ENCODE peak calls at places on chromosomes 2 and 18, in four cellular contexts. G is AG09309, J is AG04450, B is body of pancreas. Q is an unnamed sample.
A peak's percentile ranks its signal among the peaks of the same experiment; 100 is the strongest.

GRCh38 chr2:102111823-102112222 is 30.7 kb upstream of the IL1R1 start:
- DNase-seq in J (no peak), B (no peak), G (no peak), Q (no peak)

GRCh38 chr2:165408191-165408590 is 61.3 kb upstream of the CSRNP3 start:
- DNase-seq in J (no peak), B (no peak), G (peak; percentile 37), Q (no peak)

GRCh38 chr2:33441235-33441810 is 35.1 kb upstream of the RASGRP3 start:
- DNase-seq in J (no peak), B (peak; percentile 25), G (peak; percentile 51), Q (peak; percentile 60)

GRCh38 chr2:192195548-192196418 is 1.1 kb upstream of the TMEFF2 start:
- DNase-seq in J (no peak), B (no peak), G (no peak), Q (no peak)

GRCh38 chr2:240936106-240936505 is 30.0 kb downstream of the CROCC2 start:
- DNase-seq in J (no peak), G (no peak), B (no peak), Q (no peak)

GRCh38 chr2:120626566-120626965 is 109.1 kb upstream of the GLI2 start:
- DNase-seq in J (no peak), G (no peak), B (no peak), Q (no peak)

GRCh38 chr18:56238576-56238975 is 399.8 kb downstream of the TXNL1 start:
- DNase-seq in J (no peak), G (no peak), B (no peak), Q (no peak)

GRCh38 chr2:84732897-84733778 is 147.7 kb downstream of the TRABD2A start:
- DNase-seq in J (no peak), G (no peak), B (no peak), Q (no peak)

GRCh38 chr2:19675003-19675629 is 226.7 kb downstream of the TTC32 start:
- DNase-seq in J (no peak), B (no peak), G (no peak), Q (no peak)

GRCh38 chr2:195675783-195676427 is 18.9 kb downstream of the SLC39A10 start:
- DNase-seq in B (no peak), G (no peak), J (no peak), Q (no peak)

GRCh38 chr2:69375494-69376353 is 11.3 kb downstream of the GFPT1 start:
- DNase-seq in B (no peak), J (no peak), G (no peak), Q (no peak)
- TF ChIP-seq CTCF in B (peak; percentile 39), J (peak; percentile 55), G (peak; percentile 52), Q (peak; percentile 35)

GRCh38 chr2:39530423-39530866 is 93.4 kb upstream of the MAP4K3 start:
- DNase-seq in J (no peak), B (no peak), G (peak; percentile 66), Q (peak; percentile 67)
- TF ChIP-seq CTCF in J (peak; percentile 19), B (no peak), G (no peak), Q (no peak)

DNA sequence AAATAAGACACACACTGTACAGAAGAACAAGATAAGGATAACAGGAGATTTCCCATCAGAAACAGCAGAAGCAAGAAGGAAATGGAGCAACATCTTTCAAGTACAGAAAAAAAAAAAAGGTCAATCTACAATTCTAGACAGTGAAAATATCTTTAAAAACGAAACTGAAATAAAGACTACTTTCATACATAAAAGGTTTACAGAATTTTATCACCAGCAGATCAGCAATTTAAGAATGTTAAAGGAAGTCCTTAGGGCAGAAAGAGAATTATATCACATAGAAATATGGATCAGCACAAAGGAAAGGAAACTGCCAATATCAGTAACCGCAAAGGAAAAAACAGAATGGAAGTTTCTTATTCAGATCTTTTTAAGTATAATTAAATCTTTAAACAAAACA is 931.0 kb downstream of the EPHA4 start:
- DNase-seq in B (no peak), J (no peak), G (no peak), Q (no peak)
- TF ChIP-seq CTCF in B (no peak), J (no peak), G (no peak), Q (no peak)

DNA sequence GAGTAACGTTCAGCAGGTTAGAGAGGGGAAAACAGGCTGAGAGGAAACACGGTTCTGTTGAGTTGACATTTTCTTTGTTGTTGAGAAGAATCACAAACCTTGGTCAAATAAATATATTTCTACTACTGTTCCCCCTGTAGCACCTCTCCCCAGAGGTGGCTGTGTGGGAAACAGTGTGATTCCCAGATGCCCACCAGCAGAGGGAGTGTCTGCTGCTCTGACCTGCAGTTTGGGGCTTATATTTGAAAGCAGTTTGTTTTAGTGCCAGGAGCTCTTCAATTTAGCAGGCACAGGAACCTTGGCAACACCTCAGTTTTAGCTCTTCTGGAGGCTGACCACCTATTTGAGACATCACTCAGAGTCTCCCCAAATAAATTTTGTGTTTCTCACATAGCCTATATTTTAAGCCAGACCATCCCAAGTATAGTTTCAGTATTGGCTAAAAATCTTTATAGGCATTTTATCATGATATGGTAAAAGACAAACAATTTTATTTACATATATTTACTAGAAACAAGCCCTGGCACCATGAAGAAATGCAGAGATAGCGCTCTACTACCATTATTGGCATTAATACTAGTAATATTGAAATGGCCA is 75.7 kb downstream of the PIK3C3 start:
- DNase-seq in G (no peak), J (no peak), B (no peak), Q (no peak)
- TF ChIP-seq CTCF in G (peak; percentile 79), J (peak; percentile 77), B (no peak), Q (peak; percentile 63)

GRCh38 chr2:18401471-18401870 is 159.0 kb downstream of the RDH14 start:
- DNase-seq in G (no peak), B (no peak), J (no peak), Q (no peak)

GRCh38 chr2:18404141-18404540 is 156.3 kb downstream of the RDH14 start:
- DNase-seq in B (no peak), J (no peak), G (peak; percentile 14), Q (no peak)

GRCh38 chr2:18406219-18406618 is 154.2 kb downstream of the RDH14 start:
- DNase-seq in G (no peak), J (no peak), B (no peak), Q (no peak)

GRCh38 chr2:18402888-18403287 is 157.6 kb downstream of the RDH14 start:
- DNase-seq in B (no peak), J (no peak), G (no peak), Q (no peak)

GRCh38 chr2:18404708-18405107 is 155.7 kb downstream of the RDH14 start:
- DNase-seq in G (no peak), J (no peak), B (no peak), Q (no peak)
- TF ChIP-seq CTCF in G (no peak), J (peak; percentile 36), B (no peak), Q (peak; percentile 20)

GRCh38 chr18:53698907-53699306 is 525.6 kb downstream of the MBD2 start:
- DNase-seq in J (no peak), G (no peak), B (no peak), Q (peak; percentile 5)
- TF ChIP-seq CTCF in J (peak; percentile 35), G (peak; percentile 37), B (no peak), Q (peak; percentile 68)

GRCh38 chr2:68432696-68433658 is 34.1 kb downstream of the FBXO48 start:
- DNase-seq in J (no peak), B (peak; percentile 30), G (no peak), Q (no peak)
- TF ChIP-seq CTCF in J (no peak), B (no peak), G (no peak), Q (no peak)